ENCODE peak calls at places on chromosome 12, in ten cellular contexts. X, S, Z, M, P, L, T, J, N and C are unnamed samples.

GRCh38 chr12:126663304-126664094 is 1598.3 kb downstream of the AACS start:
- DNase-seq in X (peak), S (peak), Z (peak), M (peak), P (peak), L (no peak), T (peak), J (no peak), N (peak), C (peak)

GRCh38 chr12:116962197-116962596 is 51.4 kb downstream of the FBXW8 start:
- DNase-seq in X (peak), S (no peak), Z (no peak), M (peak), P (no peak), L (no peak), T (no peak), J (no peak), N (no peak), C (no peak)

GRCh38 chr12:3732901-3733300 is 20.0 kb downstream of the CRACR2A start:
- DNase-seq in X (no peak), S (peak), Z (no peak), M (no peak), P (no peak), L (no peak), T (no peak), J (no peak), N (no peak), C (peak)

GRCh38 chr12:103560604-103561101 is 26.4 kb upstream of the STAB2 start:
- DNase-seq in X (peak), S (peak), Z (peak), M (no peak), P (peak), L (peak), T (no peak), J (no peak), N (peak), C (peak)

GRCh38 chr12:19263666-19264065 is 134.1 kb downstream of the PLEKHA5 start:
- DNase-seq in X (no peak), S (no peak), Z (no peak), M (peak), P (no peak), L (no peak), T (no peak), J (no peak), N (no peak), C (no peak)

GRCh38 chr12:58443273-58443980 is 476.9 kb downstream of the LRIG3 start:
- DNase-seq in X (peak), S (peak), Z (no peak), M (peak), P (peak), L (peak), T (no peak), J (no peak), N (no peak), C (peak)

GRCh38 chr12:59382678-59383425 is 213.0 kb upstream of the SLC16A7 start:
- DNase-seq in X (no peak), S (no peak), Z (no peak), M (no peak), P (no peak), L (no peak), T (no peak), J (no peak), N (no peak), C (peak)

GRCh38 chr12:106138646-106139421 is at the start of gene NUAK1:
- DNase-seq in X (peak), S (peak), Z (no peak), M (peak), P (peak), L (peak), T (peak), J (peak), N (peak), C (no peak)

GRCh38 chr12:103312742-103313354 is 182.9 kb downstream of the C12orf42 start:
- DNase-seq in X (no peak), S (no peak), Z (no peak), M (no peak), P (no peak), L (no peak), T (no peak), J (no peak), N (no peak), C (no peak)

GRCh38 chr12:32365473-32366064 is 33.8 kb upstream of the FGD4 start:
- DNase-seq in X (peak), S (peak), Z (peak), M (peak), P (peak), L (peak), T (peak), J (no peak), N (peak), C (peak)

GRCh38 chr12:129657179-129657578 is 246.6 kb downstream of the TMEM132D start:
- DNase-seq in X (no peak), S (no peak), Z (no peak), M (peak), P (no peak), L (no peak), T (no peak), J (no peak), N (no peak), C (no peak)

GRCh38 chr12:100199347-100200136 is 1.1 kb upstream of the ACTR6 start:
- DNase-seq in X (peak), S (peak), Z (no peak), M (peak), P (peak), L (peak), T (peak), J (peak), N (peak), C (peak)

GRCh38 chr12:54082402-54082892 is 28.8 kb downstream of the HOXC4 start:
- DNase-seq in X (no peak), S (peak), Z (no peak), M (peak), P (no peak), L (no peak), T (peak), J (no peak), N (no peak), C (no peak)

DNA sequence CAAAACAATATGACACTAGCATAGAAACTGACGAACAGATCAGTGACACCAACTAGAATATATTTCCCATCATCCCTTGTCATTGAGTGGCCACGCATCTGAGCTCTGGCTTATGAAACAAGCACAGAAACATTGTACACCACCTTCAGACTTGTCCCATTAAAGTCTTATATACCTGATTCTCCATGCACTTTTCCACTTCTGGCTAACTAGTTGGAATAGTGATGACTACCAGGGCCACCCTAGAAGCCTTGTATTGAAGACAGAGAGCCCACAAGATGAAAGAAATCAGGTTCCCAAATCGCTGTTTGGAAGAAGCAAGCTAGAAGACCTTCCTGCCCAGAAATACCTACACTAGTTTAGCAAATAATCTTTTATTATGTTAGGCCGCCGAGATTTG is 99.7 kb upstream of the PPM1H start:
- DNase-seq in X (no peak), S (no peak), Z (no peak), M (no peak), P (no peak), L (no peak), T (no peak), J (no peak), N (no peak), C (no peak)
- TF ChIP-seq CTCF in X (no peak), S (no peak), Z (no peak), M (no peak), P (no peak), L (no peak), T (no peak), J (no peak), N (no peak), C (no peak)

GRCh38 chr12:57012600-57013465 is 3.5 kb downstream of the TAC3 start:
- DNase-seq in X (no peak), S (no peak), Z (no peak), M (peak), P (no peak), L (no peak), T (no peak), J (no peak), N (no peak), C (no peak)
- TF ChIP-seq CTCF in X (peak), S (no peak), Z (peak), M (peak), P (no peak), L (no peak), T (no peak), J (no peak), N (no peak), C (no peak)

DNA sequence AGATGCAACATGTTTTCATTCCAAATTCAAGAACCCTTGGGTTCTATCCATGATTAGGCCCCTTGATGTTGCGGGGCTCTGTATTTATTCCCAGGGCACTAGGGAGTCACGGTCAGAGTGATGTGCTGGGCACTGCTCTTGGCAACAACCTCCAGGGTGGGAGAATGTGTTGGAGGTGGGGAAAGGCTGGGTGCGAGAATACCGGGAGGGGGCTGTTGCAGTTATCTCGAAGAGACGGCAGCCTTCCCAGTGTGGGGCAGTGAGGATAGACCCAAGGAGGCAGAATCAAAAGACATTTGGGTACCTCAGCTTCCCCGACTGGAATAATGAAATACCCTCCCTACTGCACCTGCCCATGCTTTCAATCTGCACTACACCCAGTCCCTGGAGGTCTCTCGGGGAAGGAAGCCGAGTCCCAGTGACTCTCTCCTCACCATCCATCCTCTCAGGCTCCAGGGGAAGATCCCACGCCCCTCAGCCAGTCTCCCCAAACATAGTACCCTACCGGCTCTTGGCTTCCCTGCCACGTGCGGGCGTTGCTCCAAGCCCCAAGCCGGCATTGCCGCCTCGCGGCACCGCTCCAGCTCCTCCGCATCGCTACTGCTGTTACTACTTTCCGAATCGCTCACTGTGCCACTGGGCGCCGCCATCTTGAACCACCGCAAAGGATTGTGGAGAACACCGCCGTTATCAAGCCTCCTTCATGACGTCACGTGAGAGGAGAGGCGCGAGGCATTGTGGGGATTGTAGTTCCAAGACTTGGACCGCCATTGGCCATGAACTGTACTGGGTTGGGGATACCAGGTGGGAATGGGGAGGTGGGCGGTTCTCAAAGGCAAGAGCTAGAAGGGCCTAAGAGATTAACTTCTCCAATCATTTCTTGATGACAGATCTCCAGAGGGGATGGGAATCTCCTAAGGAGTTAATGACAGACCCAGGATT is at the start of gene C12orf43:
- DNase-seq in X (peak), S (peak), Z (peak), M (peak), P (peak), L (peak), T (peak), J (peak), N (peak), C (peak)
- TF ChIP-seq CTCF in X (no peak), S (no peak), Z (no peak), M (no peak), P (no peak), L (no peak), T (no peak), J (no peak), N (no peak), C (no peak)

GRCh38 chr12:57175428-57176138 is 28.2 kb upstream of the LRP1-AS start:
- DNase-seq in X (peak), S (peak), Z (no peak), M (peak), P (peak), L (peak), T (peak), J (peak), N (peak), C (peak)
- TF ChIP-seq CTCF in X (peak), S (peak), Z (peak), M (peak), P (peak), L (peak), T (peak), J (peak), N (peak), C (peak)

DNA sequence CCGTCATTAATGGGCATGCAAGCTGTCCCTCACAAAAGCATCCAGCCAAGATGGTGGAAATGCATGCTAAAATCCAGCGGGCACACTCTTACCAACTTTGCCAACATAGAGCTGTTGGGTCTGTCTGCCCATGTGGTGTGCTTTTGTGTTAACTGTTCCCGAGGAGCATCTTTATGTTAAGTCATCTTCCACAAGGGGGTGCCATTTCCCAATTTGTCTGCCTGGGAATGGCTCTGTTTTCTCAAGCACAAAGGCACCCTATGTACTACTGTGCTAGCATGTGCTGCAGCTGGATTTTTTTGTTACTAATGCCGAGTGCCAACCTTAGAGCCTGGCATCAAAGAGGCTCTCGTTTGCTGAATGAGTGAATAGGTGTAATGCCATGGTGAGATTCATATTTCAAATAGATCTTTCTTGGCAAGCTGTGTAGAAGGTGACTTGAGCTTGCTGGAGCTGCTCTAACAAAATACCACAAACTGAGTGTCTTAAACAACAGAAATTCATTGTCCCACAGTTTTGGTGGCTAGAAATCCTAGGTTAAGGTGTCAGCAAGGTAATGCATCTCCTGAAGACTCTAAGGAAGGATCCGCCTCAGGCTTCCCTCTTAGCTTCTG is 74.3 kb downstream of the TRHDE start:
- DNase-seq in X (peak), S (peak), Z (peak), M (peak), P (peak), L (peak), T (peak), J (no peak), N (peak), C (peak)
- TF ChIP-seq CTCF in X (peak), S (peak), Z (peak), M (peak), P (peak), L (peak), T (peak), J (peak), N (peak), C (peak)

GRCh38 chr12:76081909-76082308 is 2.6 kb downstream of the NAP1L1 start:
- DNase-seq in X (no peak), S (no peak), Z (no peak), M (no peak), P (no peak), L (no peak), T (no peak), J (no peak), N (no peak), C (no peak)

GRCh38 chr12:76083246-76083735 is 1.2 kb downstream of the NAP1L1 start:
- DNase-seq in X (no peak), S (no peak), Z (no peak), M (no peak), P (no peak), L (no peak), T (no peak), J (no peak), N (no peak), C (no peak)

GRCh38 chr12:76083761-76084276 is 666 bp downstream of the NAP1L1 start:
- DNase-seq in X (peak), S (peak), Z (peak), M (peak), P (peak), L (peak), T (peak), J (peak), N (peak), C (peak)

GRCh38 chr12:76084277-76085158 is at the start of gene NAP1L1:
- DNase-seq in X (peak), S (peak), Z (peak), M (peak), P (peak), L (peak), T (peak), J (peak), N (peak), C (peak)

DNA sequence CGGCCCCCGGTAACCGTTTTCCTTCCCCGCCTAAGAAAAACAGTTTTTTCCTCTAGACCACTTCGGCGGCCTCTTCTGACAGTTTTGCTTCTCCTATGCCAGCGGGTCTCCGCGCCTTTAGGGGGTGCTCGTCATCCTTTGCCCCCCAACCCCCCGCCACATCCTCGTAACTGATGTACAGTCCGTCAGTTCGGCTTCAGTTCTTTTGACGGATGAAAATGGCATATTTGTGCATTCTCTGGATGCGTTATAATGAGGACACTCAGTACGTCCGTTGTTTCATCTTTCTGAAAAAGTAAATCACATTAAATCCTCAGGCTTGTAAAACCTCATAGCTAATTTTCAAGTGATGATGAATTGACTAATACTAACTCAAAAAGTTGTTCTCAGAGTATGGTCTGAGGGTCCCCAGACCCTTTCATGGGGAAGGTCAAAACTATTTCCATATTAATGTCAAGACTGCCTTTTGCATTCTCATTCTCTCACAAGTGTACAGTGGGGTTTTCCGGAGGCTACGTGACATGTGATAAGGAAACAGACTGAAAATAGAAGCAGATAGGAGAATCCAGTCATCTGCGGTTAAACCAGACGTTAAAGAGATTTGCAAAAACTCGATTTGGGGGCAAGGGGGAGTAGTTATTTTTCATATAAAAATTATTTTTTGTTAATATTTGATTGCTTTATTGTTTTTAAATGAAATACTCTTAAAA is 829 bp upstream of the NAP1L1 start:
- DNase-seq in X (peak), S (no peak), Z (no peak), M (no peak), P (peak), L (no peak), T (no peak), J (no peak), N (no peak), C (no peak)
- TF ChIP-seq CTCF in X (no peak), S (peak), Z (peak), M (peak), P (peak), L (peak), T (no peak), J (no peak), N (peak), C (no peak)

GRCh38 chr12:112826011-112826410 is 34.5 kb downstream of the RPH3A start:
- DNase-seq in X (no peak), S (no peak), Z (no peak), M (no peak), P (no peak), L (no peak), T (no peak), J (no peak), N (no peak), C (no peak)

GRCh38 chr12:112824701-112825100 is 33.2 kb downstream of the RPH3A start:
- DNase-seq in X (no peak), S (no peak), Z (no peak), M (no peak), P (no peak), L (no peak), T (no peak), J (no peak), N (no peak), C (no peak)

GRCh38 chr12:112822056-112822455 is 30.5 kb downstream of the RPH3A start:
- DNase-seq in X (no peak), S (no peak), Z (no peak), M (no peak), P (no peak), L (no peak), T (no peak), J (no peak), N (no peak), C (no peak)

GRCh38 chr12:112824166-112824565 is 32.6 kb downstream of the RPH3A start:
- DNase-seq in X (no peak), S (no peak), Z (no peak), M (no peak), P (no peak), L (no peak), T (no peak), J (no peak), N (no peak), C (no peak)

DNA sequence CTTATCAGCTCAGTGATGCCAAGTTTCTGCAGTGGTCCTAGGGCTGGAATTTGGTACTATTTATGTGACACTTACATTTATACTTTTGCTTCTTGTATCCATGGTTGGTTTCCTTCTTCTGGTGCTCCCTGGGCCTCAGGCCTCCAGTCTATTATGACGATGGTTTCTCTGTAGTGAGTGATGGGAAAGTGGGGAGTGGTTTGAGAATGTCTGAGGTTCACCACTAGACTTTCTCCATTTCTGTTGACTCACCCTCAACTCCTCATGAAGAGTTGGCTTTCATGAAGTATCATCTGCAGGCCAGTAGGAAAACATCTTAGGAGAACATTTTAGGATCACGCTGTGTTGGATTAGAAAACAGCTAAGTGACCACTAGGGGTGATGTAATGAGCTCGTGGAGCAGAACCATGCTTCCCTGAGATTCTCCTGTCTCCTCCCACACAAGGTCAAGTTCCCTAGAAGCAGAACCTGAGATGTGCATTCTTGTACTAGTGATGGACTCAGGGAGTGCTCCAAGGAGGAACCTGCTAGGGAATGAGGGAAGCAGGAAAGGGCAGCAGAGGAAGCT is 32.1 kb downstream of the RPH3A start:
- DNase-seq in X (no peak), S (no peak), Z (no peak), M (no peak), P (no peak), L (no peak), T (no peak), J (no peak), N (peak), C (no peak)
- TF ChIP-seq CTCF in X (peak), S (no peak), Z (no peak), M (no peak), P (no peak), L (no peak), T (no peak), J (no peak), N (no peak), C (no peak)